ENCODE peak calls at places on chromosomes 1 and 21, in eight cellular contexts. R is Right ventricle myocardium superior; C is ELF-1; K is AG09309; H is activated CD4-positive, alpha-beta T cell treated with anti-CD3 and anti-CD28 coated beads, Interleukin-2, amount 50 U/mL, for 48 hours; P is cardiac muscle cell; V is Caki2; S is stimulated activated CD4-positive, alpha-beta T cell treated with anti-CD3 and anti-CD28 coated beads, Interleukin-2, amount 100 ng/mL, for 48 hours. X is an unnamed sample.

GRCh38 chr1:119298687-119299086 is 69.9 kb upstream of the HAO2 start:
- DNase-seq in R (no peak), C (no peak), K (no peak), H (no peak), P (no peak), V (no peak), S (no peak), X (peak)

GRCh38 chr1:45246760-45247159 is 40.4 kb upstream of the ZSWIM5 start:
- DNase-seq in R (no peak), C (no peak), K (peak), H (no peak), P (no peak), V (no peak), S (no peak), X (no peak)

GRCh38 chr21:37870229-37870628 is 46.0 kb downstream of the KCNJ6 start:
- DNase-seq in R (no peak), C (no peak), K (no peak), H (no peak), P (no peak), V (no peak), S (no peak), X (peak)

GRCh38 chr1:21292991-21293536 is 2.8 kb upstream of the ECE1 start:
- DNase-seq in R (no peak), C (no peak), K (no peak), H (peak), P (no peak), V (no peak), S (peak), X (no peak)

GRCh38 chr1:211920141-211920572 is 89.6 kb upstream of the LPGAT1 start:
- DNase-seq in R (no peak), C (no peak), K (peak), H (no peak), P (no peak), V (no peak), S (no peak), X (peak)

GRCh38 chr1:63703661-63704060 is 70.2 kb upstream of the ROR1 start:
- DNase-seq in R (no peak), C (no peak), K (no peak), H (no peak), P (no peak), V (no peak), S (no peak), X (peak)

GRCh38 chr1:227424948-227425347 is 106.7 kb upstream of the CDC42BPA start:
- DNase-seq in R (no peak), C (no peak), K (no peak), H (no peak), P (no peak), V (no peak), S (no peak), X (no peak)

GRCh38 chr1:93989601-93990000 is 80.4 kb upstream of the GCLM start:
- DNase-seq in R (no peak), C (no peak), K (no peak), H (no peak), P (no peak), V (no peak), S (no peak), X (no peak)

GRCh38 chr1:30335997-30336390 is 387.4 kb downstream of the MATN1 start:
- DNase-seq in R (no peak), C (no peak), K (no peak), H (no peak), P (no peak), V (no peak), S (no peak), X (peak)

GRCh38 chr1:90712931-90713618 is 4.0 kb downstream of the BARHL2 start:
- DNase-seq in R (no peak), C (no peak), K (no peak), H (no peak), P (no peak), V (no peak), S (no peak), X (no peak)

GRCh38 chr1:8682573-8682972 is 134.9 kb downstream of the RERE start:
- DNase-seq in R (no peak), C (no peak), K (no peak), H (no peak), P (no peak), V (no peak), S (no peak), X (no peak)

GRCh38 chr1:161229896-161230295 is 4.0 kb downstream of the TOMM40L start:
- DNase-seq in R (no peak), C (no peak), K (no peak), H (no peak), P (peak), V (no peak), S (no peak), X (no peak)

GRCh38 chr1:2415337-2415736 is 3.0 kb upstream of the PEX10 start:
- DNase-seq in R (no peak), C (no peak), K (no peak), H (no peak), P (no peak), V (no peak), S (no peak), X (no peak)

GRCh38 chr1:1346501-1346890 is 2.7 kb downstream of the DVL1 start:
- DNase-seq in R (no peak), C (no peak), K (no peak), H (no peak), P (no peak), V (no peak), S (no peak), X (no peak)

GRCh38 chr1:113991467-113991997 is 12.3 kb downstream of the OLFML3 start:
- DNase-seq in R (no peak), C (no peak), K (no peak), H (no peak), P (no peak), V (no peak), S (no peak), X (no peak)

GRCh38 chr1:53145942-53146708 is 3.7 kb upstream of the SLC1A7 start:
- DNase-seq in R (peak), C (peak), K (peak), H (no peak), P (peak), V (peak), S (no peak), X (no peak)

GRCh38 chr1:227780101-227781044 is 35.1 kb upstream of the PRSS38 start:
- DNase-seq in R (peak), C (no peak), K (no peak), H (no peak), P (no peak), V (no peak), S (no peak), X (no peak)

GRCh38 chr1:116270316-116271057 is 102.6 kb upstream of the ATP1A1 start:
- DNase-seq in R (no peak), C (no peak), K (no peak), H (no peak), P (no peak), V (no peak), S (no peak), X (peak)

GRCh38 chr1:201640624-201641023 is 101.7 kb downstream of the NAV1 start:
- DNase-seq in R (peak), C (no peak), K (no peak), H (no peak), P (no peak), V (no peak), S (no peak), X (no peak)